ENCODE peak calls at places on chromosome 5, in nine cellular contexts. E, B, P, Y, A, R, O, M and V are unnamed samples.

GRCh38 chr5:54643679-54644078 is 126.1 kb downstream of the SNX18 start:
- DNase-seq in E (no peak), B (no peak), P (no peak), Y (no peak), A (no peak), R (no peak), O (peak; percentile 8), M (no peak), V (no peak)

GRCh38 chr5:80098951-80099350 is 63.8 kb downstream of the THBS4 start:
- DNase-seq in E (no peak), B (no peak), P (no peak), Y (no peak), A (no peak), R (no peak), O (no peak), M (no peak), V (no peak)

GRCh38 chr5:153816870-153817269 is 221.8 kb downstream of the FAM114A2 start:
- DNase-seq in E (no peak), B (no peak), P (no peak), Y (no peak), A (no peak), R (no peak), O (no peak), M (no peak), V (no peak)

GRCh38 chr5:139394123-139394653 is 716 bp downstream of the PROB1 start:
- DNase-seq in E (no peak), B (no peak), P (peak; percentile 83), Y (no peak), A (no peak), R (no peak), O (no peak), M (peak; percentile 84), V (no peak)

GRCh38 chr5:126519637-126520592 is 75.1 kb downstream of the ALDH7A1 start:
- DNase-seq in E (no peak), B (no peak), P (peak; percentile 28), Y (no peak), A (peak; percentile 46), R (no peak), O (no peak), M (no peak), V (no peak)

GRCh38 chr5:156534906-156535305 is 207.9 kb downstream of the SGCD start:
- DNase-seq in E (no peak), B (no peak), P (no peak), Y (no peak), A (no peak), R (no peak), O (no peak), M (no peak), V (no peak)

GRCh38 chr5:116375926-116376325 is 198.7 kb downstream of the SEMA6A start:
- DNase-seq in E (no peak), B (no peak), P (no peak), Y (no peak), A (no peak), R (no peak), O (no peak), M (no peak), V (no peak)

GRCh38 chr5:99331061-99331460 is 402.3 kb upstream of the CHD1 start:
- DNase-seq in E (no peak), B (no peak), P (no peak), Y (no peak), A (no peak), R (no peak), O (no peak), M (no peak), V (no peak)

GRCh38 chr5:66989286-66989685 is 207.3 kb downstream of the CD180 start:
- DNase-seq in E (no peak), B (no peak), P (no peak), Y (no peak), A (no peak), R (no peak), O (no peak), M (peak; percentile 47), V (peak; percentile 45)

GRCh38 chr5:66987126-66987525 is 209.5 kb downstream of the CD180 start:
- DNase-seq in E (no peak), B (no peak), P (no peak), Y (no peak), A (no peak), R (no peak), O (no peak), M (no peak), V (no peak)

GRCh38 chr5:66989781-66990180 is 206.8 kb downstream of the CD180 start:
- DNase-seq in E (no peak), B (no peak), P (no peak), Y (no peak), A (no peak), R (no peak), O (no peak), M (no peak), V (no peak)

GRCh38 chr5:66987540-66987939 is 209.1 kb downstream of the CD180 start:
- DNase-seq in E (no peak), B (no peak), P (no peak), Y (no peak), A (no peak), R (no peak), O (no peak), M (no peak), V (no peak)

GRCh38 chr5:66987949-66988838 is 208.4 kb downstream of the CD180 start:
- DNase-seq in E (no peak), B (no peak), P (peak; percentile 39), Y (peak; percentile 36), A (peak; percentile 38), R (no peak), O (no peak), M (peak; percentile 73), V (peak; percentile 36)
- TF ChIP-seq REST in E (no peak), B (no peak), P (no peak), Y (no peak), A (no peak), R (no peak), O (no peak), M (no peak), V (no peak)

GRCh38 chr5:11851402-11851801 is 52.8 kb downstream of the CTNND2 start:
- DNase-seq in E (no peak), B (no peak), P (no peak), Y (no peak), A (no peak), R (no peak), O (no peak), M (no peak), V (no peak)

GRCh38 chr5:11853796-11854195 is 50.5 kb downstream of the CTNND2 start:
- DNase-seq in E (no peak), B (no peak), P (no peak), Y (no peak), A (no peak), R (no peak), O (no peak), M (no peak), V (no peak)

GRCh38 chr5:11854926-11855325 is 49.3 kb downstream of the CTNND2 start:
- DNase-seq in E (no peak), B (no peak), P (no peak), Y (no peak), A (no peak), R (no peak), O (no peak), M (no peak), V (no peak)

GRCh38 chr5:11851965-11852745 is 52.1 kb downstream of the CTNND2 start:
- DNase-seq in E (no peak), B (no peak), P (no peak), Y (no peak), A (no peak), R (no peak), O (no peak), M (peak; percentile 24), V (no peak)

DNA sequence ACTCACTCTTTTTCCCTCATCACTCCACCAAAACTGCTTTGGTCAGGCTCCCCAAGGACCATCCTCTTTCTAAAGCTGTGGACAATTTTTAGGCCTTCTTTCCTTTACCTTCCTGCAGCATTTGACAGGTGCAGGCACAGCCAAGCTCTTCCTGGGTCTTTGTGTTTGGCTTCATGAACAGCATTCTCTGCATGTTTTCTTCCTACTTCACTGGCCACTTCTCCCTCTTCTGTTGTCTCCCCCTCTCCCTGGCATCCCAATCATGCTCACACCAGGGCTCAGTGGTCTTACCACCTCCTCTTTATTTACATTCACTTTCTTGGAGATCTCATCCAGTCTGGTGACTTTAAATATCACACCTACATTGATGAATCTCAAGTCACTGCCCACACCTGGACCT is 51.1 kb downstream of the CTNND2 start:
- DNase-seq in E (no peak), B (no peak), P (no peak), Y (no peak), A (no peak), R (no peak), O (no peak), M (no peak), V (no peak)
- TF ChIP-seq REST in E (no peak), B (no peak), P (no peak), Y (no peak), A (no peak), R (no peak), O (no peak), M (no peak), V (no peak)

DNA sequence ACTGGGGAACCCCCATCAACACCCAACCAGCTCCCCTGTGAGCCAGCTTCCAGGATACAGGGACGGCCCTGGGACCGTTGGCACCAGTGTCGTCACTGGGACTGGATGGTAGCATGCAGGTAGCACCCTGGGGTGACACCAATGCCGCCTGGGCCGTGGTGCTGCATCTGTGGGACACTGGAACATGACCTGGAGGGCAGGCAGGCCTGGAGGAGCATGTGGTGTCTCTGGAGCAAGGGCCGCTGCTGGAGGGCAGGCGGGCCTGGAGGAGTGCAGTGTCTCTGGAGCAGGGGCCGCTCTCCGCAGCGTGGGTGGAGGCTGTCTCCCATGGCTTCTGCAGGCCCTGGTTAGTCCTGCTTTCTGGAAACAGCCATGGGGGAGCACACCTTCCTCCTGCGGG is 13.1 kb downstream of the LPCAT1 start:
- DNase-seq in E (no peak), B (no peak), P (no peak), Y (no peak), A (no peak), R (no peak), O (no peak), M (no peak), V (no peak)
- TF ChIP-seq REST in E (no peak), B (no peak), P (no peak), Y (no peak), A (no peak), R (no peak), O (no peak), M (no peak), V (no peak)

GRCh38 chr5:136153581-136154236 is 21.1 kb downstream of the SMAD5 start:
- DNase-seq in E (no peak), B (no peak), P (no peak), Y (no peak), A (no peak), R (no peak), O (no peak), M (no peak), V (no peak)

GRCh38 chr5:136155078-136155477 is 22.4 kb downstream of the SMAD5 start:
- DNase-seq in E (no peak), B (no peak), P (no peak), Y (no peak), A (no peak), R (no peak), O (no peak), M (no peak), V (no peak)

GRCh38 chr5:136157514-136157913 is 24.9 kb downstream of the SMAD5 start:
- DNase-seq in E (no peak), B (no peak), P (no peak), Y (no peak), A (no peak), R (no peak), O (no peak), M (no peak), V (no peak)

GRCh38 chr5:136159457-136159856 is 26.8 kb downstream of the SMAD5 start:
- DNase-seq in E (no peak), B (no peak), P (no peak), Y (no peak), A (no peak), R (no peak), O (no peak), M (no peak), V (no peak)

DNA sequence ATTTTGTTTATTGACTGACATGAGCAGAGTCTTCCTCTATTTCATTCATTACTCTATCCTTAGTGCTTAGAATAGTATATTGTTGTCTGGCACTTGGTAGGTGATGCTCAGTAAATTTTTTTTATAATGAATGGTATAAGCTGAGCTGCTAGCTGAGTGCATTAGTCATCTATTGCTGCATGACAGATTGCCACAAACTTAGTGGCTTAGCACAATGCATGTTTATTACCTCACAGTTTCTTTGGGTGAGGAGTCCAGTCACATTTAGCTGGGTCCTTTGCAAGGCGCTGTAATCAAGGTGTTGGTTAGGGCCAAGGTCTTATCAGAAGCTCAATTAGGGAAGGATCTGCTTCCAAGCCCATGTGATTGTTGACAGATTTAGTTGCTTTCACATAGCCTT is 23.1 kb downstream of the SMAD5 start:
- DNase-seq in E (no peak), B (no peak), P (no peak), Y (no peak), A (no peak), R (no peak), O (no peak), M (no peak), V (no peak)
- TF ChIP-seq REST in E (no peak), B (no peak), P (no peak), Y (no peak), A (no peak), R (no peak), O (no peak), M (no peak), V (no peak)